ENCODE peak calls at places on chromosomes 3 and 15, in four cellular contexts. Q is fibroblast of lung, X is colonic mucosa, R is thoracic aorta. E is an unnamed sample.

GRCh38 chr3:53570709-53571108 is 76.3 kb downstream of the CACNA1D start:
- DNase-seq in Q (peak), R (no peak), X (peak), E (no peak)

GRCh38 chr3:140501770-140502364 is 176.0 kb upstream of the TRIM42 start:
- DNase-seq in R (no peak), Q (no peak), X (no peak), E (no peak)

GRCh38 chr3:27278391-27279055 is 90.7 kb downstream of the NEK10 start:
- DNase-seq in Q (no peak), X (no peak), R (no peak), E (no peak)

GRCh38 chr15:52652984-52653383 is 26.2 kb downstream of the ATOSA start:
- DNase-seq in R (no peak), Q (peak), X (peak), E (no peak)

GRCh38 chr15:80788536-80788935 is 9.4 kb downstream of the CEMIP start:
- DNase-seq in X (no peak), R (no peak), Q (peak), E (no peak)

GRCh38 chr15:45402955-45403892 is 24.9 kb upstream of the GATM start:
- DNase-seq in R (no peak), X (peak), Q (peak), E (peak)

GRCh38 chr15:57769266-57769665 is 62.8 kb downstream of the POLR2M start:
- DNase-seq in X (no peak), R (peak), Q (peak), E (no peak)

GRCh38 chr3:194773216-194773615 is 87.5 kb downstream of the FAM43A start:
- DNase-seq in Q (peak), X (peak), R (no peak), E (peak)

GRCh38 chr3:31105438-31106077 is 211.1 kb upstream of the GADL1 start:
- DNase-seq in R (no peak), X (no peak), Q (peak), E (no peak)

GRCh38 chr3:107657971-107658370 is 135.2 kb downstream of the BBX start:
- DNase-seq in R (no peak), X (no peak), Q (peak), E (no peak)